ENCODE peak calls at places on chromosomes 2 and 18, in six cellular contexts. X is activated CD4-positive, alpha-beta T cell treated with anti-CD3 and anti-CD28 coated beads, Interleukin-2, amount 50 U/mL, for 4 hours; Q is activated CD8-positive, alpha-beta memory T cell treated with anti-CD3 and anti-CD28 coated beads for 24 hours; V is left ventricle myocardium inferior; G is NCI-H187 treated with DMSO at 0.1 percent for 48 hours; I is activated CD8-positive, alpha-beta T cell treated with anti-CD3 and anti-CD28 coated beads for 36 hours. W is an unnamed sample.
A peak's percentile ranks its signal among the peaks of the same experiment; 100 is the strongest.

GRCh38 chr2:216015722-216016464 is 2.5 kb upstream of the MREG start:
- DNase-seq in X (peak; percentile 9), Q (peak; percentile 65), V (no peak), G (no peak), I (peak; percentile 82), W (peak; percentile 4)

GRCh38 chr2:239239607-239240479 is 161.0 kb downstream of the HDAC4 start:
- DNase-seq in X (no peak), Q (peak; percentile 38), V (no peak), G (no peak), I (no peak), W (no peak)

GRCh38 chr18:46402396-46402795 is 254.6 kb downstream of the LOXHD1 start:
- DNase-seq in X (no peak), Q (no peak), V (no peak), G (no peak), I (no peak), W (no peak)

GRCh38 chr2:53939656-53940055 is 31.1 kb downstream of the PSME4 start:
- DNase-seq in X (no peak), Q (no peak), V (no peak), G (no peak), I (no peak), W (no peak)

GRCh38 chr2:46144133-46144800 is 152.9 kb upstream of the EPAS1 start:
- DNase-seq in X (no peak), Q (no peak), V (no peak), G (no peak), I (peak; percentile 77), W (no peak)

GRCh38 chr2:188922191-188922590 is 52.0 kb upstream of the COL3A1 start:
- DNase-seq in X (no peak), Q (no peak), V (no peak), G (no peak), I (no peak), W (no peak)

GRCh38 chr18:41745166-41746049 is 209.6 kb upstream of the PIK3C3 start:
- DNase-seq in X (no peak), Q (no peak), V (peak; percentile 16), G (peak; percentile 54), I (peak; percentile 35), W (no peak)

GRCh38 chr18:77093584-77093983 is 39.0 kb downstream of the MBP start:
- DNase-seq in X (no peak), Q (no peak), V (no peak), G (no peak), I (no peak), W (no peak)

GRCh38 chr2:3154694-3155093 is 222.9 kb downstream of the EIPR1 start:
- DNase-seq in X (no peak), Q (no peak), V (no peak), G (no peak), I (no peak), W (no peak)

GRCh38 chr2:128801581-128801980 is 482.9 kb upstream of the HS6ST1 start:
- DNase-seq in X (no peak), Q (no peak), V (no peak), G (no peak), I (no peak), W (no peak)

GRCh38 chr2:85183481-85183880 is 50.3 kb downstream of the TCF7L1 start:
- DNase-seq in X (no peak), Q (no peak), V (no peak), G (no peak), I (no peak), W (no peak)

GRCh38 chr2:151030663-151031230 is 230.9 kb downstream of the RBM43 start:
- DNase-seq in X (no peak), Q (no peak), V (no peak), G (no peak), I (peak; percentile 19), W (no peak)

GRCh38 chr2:190409616-190410015 is 1.5 kb downstream of the MFSD6 start:
- DNase-seq in X (no peak), Q (no peak), V (no peak), G (no peak), I (no peak), W (no peak)

GRCh38 chr18:11042247-11042646 is 107.1 kb downstream of the PIEZO2 start:
- DNase-seq in X (no peak), Q (no peak), V (no peak), G (no peak), I (no peak), W (no peak)

GRCh38 chr18:79789901-79790885 is 7.5 kb upstream of the KCNG2 start:
- DNase-seq in X (no peak), Q (no peak), V (no peak), G (peak; percentile 50), I (no peak), W (no peak)